ENCODE peak calls at places on chromosome 18, in ten cellular contexts. One of them, this sample, is unnamed.

GRCh38 chr18:79484661-79485621 is 89.2 kb downstream of the NFATC1 start:
- DNase-seq in psoas muscle: peak; percentile 50
- DNase-seq in tibial nerve: peak; percentile 43
- DNase-seq in HFFc6: peak; percentile 95
- DNase-seq in osteocyte: peak; percentile 94
- DNase-seq in kidney: peak; percentile 85
- DNase-seq in endothelial cell: peak; percentile 41
- DNase-seq in dorsolateral prefrontal cortex: peak; percentile 35
- DNase-seq in astrocyte of the spinal cord: peak; percentile 96
- DNase-seq in AG04450: peak; percentile 74
- DNase-seq in this sample: no peak

GRCh38 chr18:2494921-2495320 is 76.4 kb downstream of the METTL4 start:
- DNase-seq in psoas muscle: no peak
- DNase-seq in osteocyte: no peak
- DNase-seq in astrocyte of the spinal cord: peak; percentile 77
- DNase-seq in HFFc6: no peak
- DNase-seq in AG04450: no peak
- DNase-seq in tibial nerve: no peak
- DNase-seq in dorsolateral prefrontal cortex: no peak
- DNase-seq in kidney: no peak
- DNase-seq in endothelial cell: no peak
- DNase-seq in this sample: no peak

GRCh38 chr18:79496978-79497637 is 101.4 kb downstream of the NFATC1 start:
- DNase-seq in AG04450: peak; percentile 41
- DNase-seq in psoas muscle: peak; percentile 53
- DNase-seq in astrocyte of the spinal cord: peak; percentile 73
- DNase-seq in osteocyte: peak; percentile 85
- DNase-seq in tibial nerve: peak; percentile 65
- DNase-seq in kidney: peak; percentile 87
- DNase-seq in dorsolateral prefrontal cortex: peak; percentile 39
- DNase-seq in endothelial cell: no peak
- DNase-seq in HFFc6: no peak
- DNase-seq in this sample: no peak

GRCh38 chr18:54147439-54147838 is 77.0 kb downstream of the MBD2 start:
- DNase-seq in osteocyte: no peak
- DNase-seq in psoas muscle: no peak
- DNase-seq in HFFc6: no peak
- DNase-seq in endothelial cell: no peak
- DNase-seq in kidney: no peak
- DNase-seq in astrocyte of the spinal cord: no peak
- DNase-seq in tibial nerve: no peak
- DNase-seq in dorsolateral prefrontal cortex: no peak
- DNase-seq in AG04450: no peak
- DNase-seq in this sample: peak; percentile 61

GRCh38 chr18:35110554-35111058 is 69.4 kb downstream of the MAPRE2 start:
- DNase-seq in dorsolateral prefrontal cortex: no peak
- DNase-seq in kidney: no peak
- DNase-seq in AG04450: no peak
- DNase-seq in tibial nerve: no peak
- DNase-seq in psoas muscle: no peak
- DNase-seq in endothelial cell: no peak
- DNase-seq in astrocyte of the spinal cord: peak; percentile 23
- DNase-seq in HFFc6: no peak
- DNase-seq in osteocyte: no peak
- DNase-seq in this sample: no peak

GRCh38 chr18:79448621-79449020 is 52.9 kb downstream of the NFATC1 start:
- DNase-seq in dorsolateral prefrontal cortex: no peak
- DNase-seq in kidney: no peak
- DNase-seq in AG04450: no peak
- DNase-seq in osteocyte: no peak
- DNase-seq in psoas muscle: no peak
- DNase-seq in HFFc6: no peak
- DNase-seq in endothelial cell: no peak
- DNase-seq in astrocyte of the spinal cord: no peak
- DNase-seq in tibial nerve: no peak
- DNase-seq in this sample: no peak

GRCh38 chr18:62574776-62575175 is 52.0 kb downstream of the ZCCHC2 start:
- DNase-seq in astrocyte of the spinal cord: no peak
- DNase-seq in psoas muscle: no peak
- DNase-seq in endothelial cell: no peak
- DNase-seq in tibial nerve: no peak
- DNase-seq in dorsolateral prefrontal cortex: no peak
- DNase-seq in osteocyte: no peak
- DNase-seq in AG04450: no peak
- DNase-seq in kidney: no peak
- DNase-seq in HFFc6: no peak
- DNase-seq in this sample: no peak

GRCh38 chr18:3489462-3489861 is 39.5 kb downstream of the TGIF1 start:
- DNase-seq in psoas muscle: no peak
- DNase-seq in osteocyte: no peak
- DNase-seq in endothelial cell: no peak
- DNase-seq in tibial nerve: no peak
- DNase-seq in AG04450: no peak
- DNase-seq in astrocyte of the spinal cord: no peak
- DNase-seq in dorsolateral prefrontal cortex: no peak
- DNase-seq in HFFc6: no peak
- DNase-seq in kidney: no peak
- DNase-seq in this sample: no peak

GRCh38 chr18:25876334-25876979 is 214.0 kb downstream of the SS18 start:
- DNase-seq in HFFc6: no peak
- DNase-seq in dorsolateral prefrontal cortex: no peak
- DNase-seq in AG04450: no peak
- DNase-seq in osteocyte: no peak
- DNase-seq in astrocyte of the spinal cord: no peak
- DNase-seq in endothelial cell: peak; percentile 18
- DNase-seq in kidney: no peak
- DNase-seq in tibial nerve: peak; percentile 7
- DNase-seq in psoas muscle: no peak
- DNase-seq in this sample: no peak

GRCh38 chr18:57916684-57917083 is 113.6 kb upstream of the ATP8B1 start:
- DNase-seq in dorsolateral prefrontal cortex: no peak
- DNase-seq in kidney: no peak
- DNase-seq in AG04450: no peak
- DNase-seq in astrocyte of the spinal cord: no peak
- DNase-seq in endothelial cell: no peak
- DNase-seq in psoas muscle: no peak
- DNase-seq in HFFc6: no peak
- DNase-seq in tibial nerve: no peak
- DNase-seq in osteocyte: no peak
- DNase-seq in this sample: no peak

GRCh38 chr18:12312936-12313335 is 4.9 kb downstream of the TUBB6 start:
- DNase-seq in psoas muscle: no peak
- DNase-seq in HFFc6: no peak
- DNase-seq in endothelial cell: no peak
- DNase-seq in osteocyte: no peak
- DNase-seq in AG04450: no peak
- DNase-seq in dorsolateral prefrontal cortex: no peak
- DNase-seq in tibial nerve: no peak
- DNase-seq in kidney: no peak
- DNase-seq in astrocyte of the spinal cord: no peak
- DNase-seq in this sample: no peak

GRCh38 chr18:79576686-79577351 is 102.8 kb upstream of the CTDP1 start:
- DNase-seq in psoas muscle: peak; percentile 65
- DNase-seq in HFFc6: no peak
- DNase-seq in osteocyte: no peak
- DNase-seq in astrocyte of the spinal cord: peak; percentile 49
- DNase-seq in tibial nerve: no peak
- DNase-seq in kidney: peak; percentile 87
- DNase-seq in AG04450: no peak
- DNase-seq in dorsolateral prefrontal cortex: peak; percentile 91
- DNase-seq in endothelial cell: no peak
- DNase-seq in this sample: no peak

GRCh38 chr18:49784427-49785185 is 28.7 kb downstream of the ACAA2 start:
- DNase-seq in HFFc6: no peak
- DNase-seq in kidney: no peak
- DNase-seq in endothelial cell: no peak
- DNase-seq in psoas muscle: no peak
- DNase-seq in astrocyte of the spinal cord: peak; percentile 13
- DNase-seq in osteocyte: no peak
- DNase-seq in tibial nerve: no peak
- DNase-seq in dorsolateral prefrontal cortex: no peak
- DNase-seq in AG04450: no peak
- DNase-seq in this sample: no peak
- TF ChIP-seq CTCF in HFFc6: peak; percentile 63
- TF ChIP-seq CTCF in kidney: peak; percentile 8
- TF ChIP-seq CTCF in endothelial cell: no peak
- TF ChIP-seq CTCF in psoas muscle: peak; percentile 23
- TF ChIP-seq CTCF in astrocyte of the spinal cord: peak; percentile 21
- TF ChIP-seq CTCF in osteocyte: peak; percentile 34
- TF ChIP-seq CTCF in tibial nerve: no peak
- TF ChIP-seq CTCF in dorsolateral prefrontal cortex: peak; percentile 23
- TF ChIP-seq CTCF in AG04450: peak; percentile 42
- TF ChIP-seq CTCF in this sample: no peak

DNA sequence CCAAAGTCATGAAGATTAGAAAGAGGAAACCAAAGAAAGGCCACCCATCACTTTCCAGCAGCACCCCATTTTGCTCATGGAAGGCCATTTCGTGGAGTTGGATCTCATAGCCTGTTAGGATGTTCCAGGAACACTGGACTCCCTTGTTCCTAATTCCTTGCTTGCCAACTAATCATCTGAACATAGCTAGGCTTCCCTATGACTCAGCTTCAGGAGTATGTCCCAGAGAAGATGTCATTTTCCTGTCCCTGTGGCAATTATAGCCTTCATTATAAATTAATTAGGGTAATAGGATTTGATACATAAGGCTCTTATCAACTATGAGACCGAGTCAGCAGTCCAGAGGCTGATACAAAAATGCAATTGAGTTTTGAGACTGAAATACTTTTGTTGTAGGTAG is 312.0 kb downstream of the FBXO15 start:
- DNase-seq in kidney: no peak
- DNase-seq in dorsolateral prefrontal cortex: no peak
- DNase-seq in astrocyte of the spinal cord: no peak
- DNase-seq in tibial nerve: no peak
- DNase-seq in AG04450: no peak
- DNase-seq in psoas muscle: no peak
- DNase-seq in endothelial cell: no peak
- DNase-seq in osteocyte: no peak
- DNase-seq in HFFc6: peak; percentile 23
- DNase-seq in this sample: no peak
- TF ChIP-seq CTCF in kidney: no peak
- TF ChIP-seq CTCF in dorsolateral prefrontal cortex: no peak
- TF ChIP-seq CTCF in astrocyte of the spinal cord: no peak
- TF ChIP-seq CTCF in tibial nerve: no peak
- TF ChIP-seq CTCF in AG04450: no peak
- TF ChIP-seq CTCF in psoas muscle: no peak
- TF ChIP-seq CTCF in endothelial cell: no peak
- TF ChIP-seq CTCF in osteocyte: no peak
- TF ChIP-seq CTCF in HFFc6: no peak
- TF ChIP-seq CTCF in this sample: no peak

GRCh38 chr18:46623541-46623940 is 33.5 kb downstream of the LOXHD1 start:
- DNase-seq in psoas muscle: no peak
- DNase-seq in HFFc6: no peak
- DNase-seq in tibial nerve: no peak
- DNase-seq in endothelial cell: peak; percentile 53
- DNase-seq in AG04450: no peak
- DNase-seq in dorsolateral prefrontal cortex: peak; percentile 84
- DNase-seq in kidney: no peak
- DNase-seq in osteocyte: peak; percentile 78
- DNase-seq in astrocyte of the spinal cord: no peak
- DNase-seq in this sample: no peak

GRCh38 chr18:46622451-46622850 is 34.6 kb downstream of the LOXHD1 start:
- DNase-seq in dorsolateral prefrontal cortex: no peak
- DNase-seq in kidney: no peak
- DNase-seq in osteocyte: peak; percentile 64
- DNase-seq in astrocyte of the spinal cord: no peak
- DNase-seq in AG04450: no peak
- DNase-seq in endothelial cell: no peak
- DNase-seq in psoas muscle: no peak
- DNase-seq in HFFc6: no peak
- DNase-seq in tibial nerve: no peak
- DNase-seq in this sample: no peak

GRCh38 chr18:46624127-46624526 is 32.9 kb downstream of the LOXHD1 start:
- DNase-seq in endothelial cell: no peak
- DNase-seq in HFFc6: no peak
- DNase-seq in astrocyte of the spinal cord: no peak
- DNase-seq in dorsolateral prefrontal cortex: peak; percentile 61
- DNase-seq in osteocyte: peak; percentile 71
- DNase-seq in psoas muscle: no peak
- DNase-seq in tibial nerve: no peak
- DNase-seq in AG04450: no peak
- DNase-seq in kidney: no peak
- DNase-seq in this sample: no peak

GRCh38 chr18:46621871-46622270 is 35.1 kb downstream of the LOXHD1 start:
- DNase-seq in kidney: no peak
- DNase-seq in astrocyte of the spinal cord: no peak
- DNase-seq in dorsolateral prefrontal cortex: no peak
- DNase-seq in osteocyte: peak; percentile 53
- DNase-seq in endothelial cell: no peak
- DNase-seq in AG04450: no peak
- DNase-seq in tibial nerve: no peak
- DNase-seq in psoas muscle: no peak
- DNase-seq in HFFc6: no peak
- DNase-seq in this sample: no peak

GRCh38 chr18:46622999-46623398 is 34.0 kb downstream of the LOXHD1 start:
- DNase-seq in osteocyte: no peak
- DNase-seq in AG04450: no peak
- DNase-seq in psoas muscle: no peak
- DNase-seq in kidney: no peak
- DNase-seq in tibial nerve: no peak
- DNase-seq in HFFc6: peak; percentile 30
- DNase-seq in dorsolateral prefrontal cortex: no peak
- DNase-seq in endothelial cell: no peak
- DNase-seq in astrocyte of the spinal cord: peak; percentile 5
- DNase-seq in this sample: no peak
- TF ChIP-seq CTCF in osteocyte: peak; percentile 56
- TF ChIP-seq CTCF in AG04450: no peak
- TF ChIP-seq CTCF in psoas muscle: no peak
- TF ChIP-seq CTCF in kidney: no peak
- TF ChIP-seq CTCF in tibial nerve: no peak
- TF ChIP-seq CTCF in HFFc6: peak; percentile 45
- TF ChIP-seq CTCF in dorsolateral prefrontal cortex: peak; percentile 34
- TF ChIP-seq CTCF in endothelial cell: no peak
- TF ChIP-seq CTCF in astrocyte of the spinal cord: peak; percentile 11
- TF ChIP-seq CTCF in this sample: peak; percentile 18

GRCh38 chr18:30514059-30514458 is 528.5 kb downstream of the DSC3 start:
- DNase-seq in HFFc6: no peak
- DNase-seq in psoas muscle: no peak
- DNase-seq in endothelial cell: no peak
- DNase-seq in AG04450: no peak
- DNase-seq in tibial nerve: no peak
- DNase-seq in astrocyte of the spinal cord: no peak
- DNase-seq in kidney: peak; percentile 44
- DNase-seq in osteocyte: no peak
- DNase-seq in dorsolateral prefrontal cortex: no peak
- DNase-seq in this sample: no peak

GRCh38 chr18:30512872-30513271 is 529.7 kb downstream of the DSC3 start:
- DNase-seq in AG04450: no peak
- DNase-seq in endothelial cell: no peak
- DNase-seq in dorsolateral prefrontal cortex: peak; percentile 35
- DNase-seq in HFFc6: no peak
- DNase-seq in psoas muscle: no peak
- DNase-seq in osteocyte: no peak
- DNase-seq in kidney: peak; percentile 40
- DNase-seq in tibial nerve: no peak
- DNase-seq in astrocyte of the spinal cord: no peak
- DNase-seq in this sample: no peak

DNA sequence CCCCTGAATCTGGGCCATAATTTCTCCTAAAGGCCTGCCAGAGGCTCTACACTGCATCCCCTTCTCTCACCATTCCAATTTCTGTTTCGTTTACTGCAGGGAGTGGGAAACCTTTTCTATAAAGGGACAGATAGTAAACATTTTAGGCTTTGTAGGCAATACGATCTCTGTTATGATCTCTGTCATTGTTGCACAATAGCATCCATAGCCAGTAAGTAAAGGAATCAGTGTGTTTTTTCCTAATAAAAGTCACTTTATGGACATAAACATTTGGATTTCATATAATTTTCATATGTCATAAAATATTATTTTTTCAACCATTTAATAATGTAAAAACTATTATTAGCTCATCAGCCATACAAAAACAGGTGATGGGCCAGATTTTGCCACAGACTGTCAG is 531.7 kb downstream of the DSC3 start:
- DNase-seq in dorsolateral prefrontal cortex: no peak
- DNase-seq in HFFc6: no peak
- DNase-seq in endothelial cell: no peak
- DNase-seq in kidney: no peak
- DNase-seq in osteocyte: no peak
- DNase-seq in psoas muscle: no peak
- DNase-seq in AG04450: no peak
- DNase-seq in astrocyte of the spinal cord: no peak
- DNase-seq in tibial nerve: no peak
- DNase-seq in this sample: no peak
- TF ChIP-seq CTCF in dorsolateral prefrontal cortex: no peak
- TF ChIP-seq CTCF in HFFc6: no peak
- TF ChIP-seq CTCF in endothelial cell: no peak
- TF ChIP-seq CTCF in kidney: no peak
- TF ChIP-seq CTCF in osteocyte: no peak
- TF ChIP-seq CTCF in psoas muscle: no peak
- TF ChIP-seq CTCF in AG04450: no peak
- TF ChIP-seq CTCF in astrocyte of the spinal cord: no peak
- TF ChIP-seq CTCF in tibial nerve: no peak
- TF ChIP-seq CTCF in this sample: no peak